ENCODE peak calls at places on chromosomes 5 and 9, in seven cellular contexts. Q, Y, T, K, E, N and S are unnamed samples.

GRCh38 chr9:90141723-90142122 is 500.9 kb downstream of the DIRAS2 start:
- DNase-seq in E (no peak), Q (no peak), N (no peak), Y (no peak), K (peak), T (no peak), S (no peak)

GRCh38 chr9:83106272-83106671 is 43.3 kb upstream of the RASEF start:
- DNase-seq in N (no peak), Y (no peak), T (peak), E (no peak), Q (no peak), K (no peak), S (no peak)

GRCh38 chr9:27194401-27195091 is 85.5 kb downstream of the TEK start:
- DNase-seq in N (no peak), Y (no peak), Q (no peak), K (no peak), E (no peak), T (peak), S (no peak)

GRCh38 chr5:66769030-66769733 is 173.0 kb downstream of the MAST4 start:
- DNase-seq in T (no peak), E (no peak), N (no peak), K (no peak), Q (no peak), Y (no peak), S (no peak)

GRCh38 chr9:17063535-17064135 is 71.2 kb upstream of the CNTLN start:
- DNase-seq in T (peak), Q (no peak), N (no peak), E (no peak), K (peak), Y (no peak), S (no peak)

GRCh38 chr9:115063058-115063850 is 54.7 kb downstream of the TNC start:
- DNase-seq in E (no peak), Y (no peak), K (peak), T (no peak), Q (no peak), N (no peak), S (no peak)

GRCh38 chr5:12623408-12623807 is 719.2 kb upstream of the CTNND2 start:
- DNase-seq in Y (no peak), Q (no peak), N (no peak), T (no peak), K (no peak), E (no peak), S (no peak)

GRCh38 chr9:133048595-133048994 is 13.2 kb upstream of the CEL start:
- DNase-seq in K (no peak), Y (peak), Q (no peak), T (no peak), N (no peak), E (peak), S (no peak)

GRCh38 chr9:93126825-93127368 is 7.2 kb downstream of the NINJ1 start:
- DNase-seq in Y (peak), Q (no peak), E (no peak), K (no peak), N (peak), T (no peak), S (no peak)

GRCh38 chr5:42701660-42702059 is 55.0 kb upstream of the CCDC152 start:
- DNase-seq in N (no peak), T (no peak), Q (no peak), E (no peak), Y (no peak), K (no peak), S (no peak)

GRCh38 chr5:150740992-150741391 is 17.8 kb downstream of the DCTN4 start:
- DNase-seq in Q (no peak), E (no peak), Y (no peak), T (no peak), N (no peak), K (no peak), S (no peak)

GRCh38 chr5:73469878-73470277 is 21.3 kb upstream of the FOXD1 start:
- DNase-seq in N (no peak), T (no peak), Q (no peak), E (no peak), Y (no peak), K (no peak), S (no peak)

GRCh38 chr5:177984565-177985166 is 11.4 kb downstream of the PROP1 start:
- DNase-seq in E (no peak), N (no peak), Y (no peak), K (peak), Q (no peak), T (no peak), S (no peak)

GRCh38 chr5:849651-850301 is 1.0 kb downstream of the ZDHHC11 start:
- DNase-seq in T (no peak), N (peak), Q (no peak), K (no peak), E (no peak), Y (no peak), S (no peak)

GRCh38 chr9:129202613-129203555 is 24.8 kb upstream of the IER5L start:
- DNase-seq in K (peak), T (peak), E (peak), Y (peak), N (peak), Q (peak), S (peak)

GRCh38 chr5:143890475-143890874 is 78.5 kb downstream of the HMHB1 start:
- DNase-seq in Y (no peak), E (no peak), T (no peak), N (no peak), Q (no peak), K (no peak), S (no peak)

GRCh38 chr5:134545070-134545868 is 19.8 kb downstream of the JADE2 start:
- DNase-seq in Q (no peak), N (peak), T (no peak), Y (peak), E (no peak), K (peak), S (no peak)

GRCh38 chr5:79774171-79774854 is 84.7 kb downstream of the CMYA5 start:
- DNase-seq in E (no peak), Y (no peak), N (peak), T (peak), K (peak), Q (no peak), S (no peak)

GRCh38 chr9:116095403-116095802 is 58.2 kb upstream of the PAPPA start:
- DNase-seq in T (no peak), Q (no peak), Y (no peak), N (no peak), K (no peak), E (no peak), S (no peak)

GRCh38 chr9:112917027-112917986 is 26.6 kb upstream of the SLC46A2 start:
- DNase-seq in Q (no peak), E (no peak), N (no peak), T (no peak), K (no peak), Y (no peak), S (no peak)

GRCh38 chr9:126051446-126052130 is 275.0 kb upstream of the MVB12B start:
- DNase-seq in T (no peak), K (no peak), N (no peak), Y (no peak), Q (no peak), E (no peak), S (no peak)

GRCh38 chr9:92974696-92975451 is 27.6 kb downstream of the FGD3 start:
- DNase-seq in N (no peak), Y (no peak), Q (no peak), T (no peak), E (no peak), K (no peak), S (no peak)

GRCh38 chr5:93044860-93045666 is 536.0 kb downstream of the NR2F1-AS1 start:
- DNase-seq in Y (no peak), Q (no peak), N (no peak), K (no peak), E (no peak), T (no peak), S (no peak)

GRCh38 chr5:110463116-110463515 is 263.4 kb downstream of the TMEM232 start:
- DNase-seq in K (no peak), Q (no peak), Y (no peak), E (no peak), N (no peak), T (no peak), S (no peak)

GRCh38 chr9:98538626-98539031 is 170.1 kb downstream of the GABBR2 start:
- DNase-seq in Q (no peak), K (no peak), E (no peak), Y (no peak), N (no peak), T (no peak), S (no peak)

GRCh38 chr5:61386062-61386800 is 54.2 kb downstream of the ZSWIM6 start:
- DNase-seq in Y (no peak), K (no peak), N (no peak), E (no peak), Q (no peak), T (no peak), S (no peak)